ENCODE peak calls at places on chromosomes 5 and 9, in seven cellular contexts. I is breast epithelium, L is prostate gland, K is stomach, D is suprapubic skin, H is GM23338, E is sigmoid colon. Y is an unnamed sample.

GRCh38 chr9:95316794-95317118 is 753 bp downstream of the FANCC start:
- DNase-seq in D (peak; percentile 87), I (peak; percentile 32), K (peak; percentile 66), E (peak; percentile 86), L (peak; percentile 41), H (peak; percentile 95), Y (peak; percentile 88)

GRCh38 chr5:154690488-154690887 is 64.7 kb upstream of the LARP1 start:
- DNase-seq in I (no peak), K (no peak), D (no peak), E (no peak), L (no peak), H (peak; percentile 48), Y (no peak)

GRCh38 chr9:127751269-127752054 is 16.4 kb upstream of the TOR2A start:
- DNase-seq in L (no peak), K (no peak), D (no peak), H (peak; percentile 72), E (no peak), I (no peak), Y (no peak)

GRCh38 chr5:151601376-151601775 is 10.2 kb upstream of the FAT2 start:
- DNase-seq in I (no peak), K (no peak), E (no peak), H (no peak), L (no peak), D (no peak), Y (no peak)

GRCh38 chr9:5900622-5901021 is 9.9 kb downstream of the MLANA start:
- DNase-seq in D (no peak), L (no peak), I (no peak), K (no peak), E (no peak), H (no peak), Y (no peak)

GRCh38 chr9:22363421-22363887 is 83.2 kb upstream of the DMRTA1 start:
- DNase-seq in D (no peak), L (no peak), E (no peak), I (no peak), H (no peak), K (no peak), Y (peak; percentile 63)

GRCh38 chr9:134888603-134889195 is 8.1 kb downstream of the FCN2 start:
- DNase-seq in L (no peak), D (no peak), I (no peak), K (peak; percentile 19), E (no peak), H (no peak), Y (no peak)

GRCh38 chr5:159463590-159464321 is 133.5 kb upstream of the IL12B start:
- DNase-seq in L (no peak), H (no peak), D (no peak), K (no peak), I (no peak), E (no peak), Y (no peak)

GRCh38 chr5:138580001-138580400 is 4.8 kb upstream of the HSPA9 start:
- DNase-seq in L (no peak), H (no peak), I (no peak), D (no peak), K (no peak), E (no peak), Y (no peak)

GRCh38 chr5:140178082-140178410 is 3.1 kb downstream of the CYSTM1 start:
- DNase-seq in K (peak; percentile 56), D (no peak), H (no peak), I (no peak), E (no peak), L (no peak), Y (no peak)

GRCh38 chr5:96297290-96297689 is 135.8 kb downstream of the PCSK1 start:
- DNase-seq in H (no peak), K (no peak), E (peak; percentile 64), D (no peak), I (no peak), L (no peak), Y (no peak)

GRCh38 chr5:98424681-98425454 is 348.6 kb upstream of the RGMB start:
- DNase-seq in E (no peak), L (no peak), H (no peak), D (no peak), K (no peak), I (no peak), Y (no peak)

DNA sequence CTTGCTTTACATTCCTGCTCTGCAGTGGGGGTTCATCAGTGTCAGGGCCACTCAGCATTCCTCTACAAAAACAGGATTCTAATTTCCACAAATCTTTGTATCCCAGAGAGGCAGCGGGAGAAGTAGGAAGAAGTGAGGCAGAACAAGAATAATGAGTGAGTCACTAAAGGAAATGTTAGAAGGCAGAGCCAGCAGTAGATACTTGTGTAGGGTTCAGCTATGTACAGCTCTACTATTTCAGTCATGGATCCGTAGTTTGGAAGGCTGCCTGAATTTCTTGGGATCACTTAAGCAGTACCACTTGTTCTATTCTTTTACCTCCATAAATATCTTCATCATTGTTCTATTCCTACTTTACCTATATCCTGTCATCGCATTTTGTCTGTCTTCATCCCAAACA is 246.3 kb upstream of the TLE4 start:
- DNase-seq in I (no peak), L (no peak), H (no peak), D (no peak), E (no peak), K (no peak), Y (no peak)
- TF ChIP-seq POLR2AphosphoS5 in I (no peak), L (no peak), H (no peak), D (no peak), E (no peak), K (no peak), Y (no peak)

DNA sequence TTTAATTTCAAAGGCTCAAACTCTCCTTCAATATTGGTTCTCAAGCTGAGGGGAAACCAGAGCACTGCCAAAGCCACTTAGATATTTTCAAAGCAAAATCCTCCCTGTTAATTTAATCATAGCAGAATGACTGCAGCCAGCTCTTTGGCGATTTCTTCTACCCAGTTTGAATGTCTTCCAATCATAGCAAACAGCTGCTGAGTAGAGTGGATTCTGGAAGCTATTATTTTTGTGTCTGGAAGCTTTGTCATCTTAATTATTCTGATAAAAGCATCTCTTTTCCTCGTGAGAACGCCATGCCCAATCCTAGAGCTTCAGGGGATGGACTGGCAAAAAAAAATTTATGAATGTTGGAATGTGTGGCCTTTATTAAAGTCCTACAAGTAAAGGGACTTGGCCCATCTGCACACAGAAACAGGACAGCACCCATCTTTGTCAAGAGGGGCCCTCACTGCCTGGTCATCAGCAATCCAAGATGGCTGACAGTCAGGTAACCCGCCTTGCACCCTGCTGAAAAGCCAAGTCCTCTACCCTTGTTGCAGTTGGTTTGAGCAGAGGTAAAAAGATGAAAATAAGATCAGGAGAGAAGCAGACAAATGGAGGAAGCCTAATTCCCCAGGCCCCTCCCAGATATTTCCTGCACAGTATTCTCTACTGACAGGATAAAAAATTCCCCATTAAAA is 125.1 kb downstream of the SUSD1 start:
- DNase-seq in D (no peak), K (no peak), E (no peak), H (no peak), L (no peak), I (no peak), Y (no peak)
- H3K4me3 ChIP-seq in D (no peak overlapping the region), K (no peak overlapping the region), E (no peak overlapping the region), H (no peak overlapping the region), L (no peak overlapping the region), I (no peak overlapping the region), Y (no peak overlapping the region)

GRCh38 chr5:104111622-104112021 is 549.0 kb upstream of the NUDT12 start:
- DNase-seq in L (no peak), I (no peak), D (no peak), H (no peak), E (no peak), K (no peak), Y (no peak)
- TF ChIP-seq POLR2AphosphoS5 in L (no peak), I (no peak), D (no peak), H (no peak), E (no peak), K (no peak), Y (no peak)

DNA sequence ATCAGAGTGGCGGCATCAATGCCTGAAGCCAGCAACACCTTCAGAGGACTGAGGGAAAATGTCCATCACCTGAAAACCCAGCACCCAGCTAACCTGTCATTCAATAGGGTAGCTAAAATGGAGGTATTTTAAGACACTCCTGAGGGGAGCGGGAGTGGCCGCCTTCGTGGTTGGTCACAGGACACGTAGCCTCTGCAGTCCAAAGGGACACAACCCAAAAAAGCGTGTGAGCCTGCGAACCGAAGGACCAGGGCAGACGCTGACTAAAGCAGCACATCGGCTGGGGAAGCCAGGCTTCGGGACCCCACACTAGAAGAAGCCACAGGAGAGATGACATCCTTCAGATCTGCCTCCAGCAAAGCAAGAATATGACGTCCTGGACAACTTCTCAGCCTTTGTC is 70.6 kb downstream of the GOLPH3 start:
- DNase-seq in L (no peak), K (no peak), H (no peak), I (no peak), D (no peak), E (no peak), Y (no peak)
- H3K4me3 ChIP-seq in L (no peak overlapping the region), K (no peak overlapping the region), H (no peak overlapping the region), I (no peak overlapping the region), D (no peak overlapping the region), E (no peak overlapping the region), Y (no peak overlapping the region)

DNA sequence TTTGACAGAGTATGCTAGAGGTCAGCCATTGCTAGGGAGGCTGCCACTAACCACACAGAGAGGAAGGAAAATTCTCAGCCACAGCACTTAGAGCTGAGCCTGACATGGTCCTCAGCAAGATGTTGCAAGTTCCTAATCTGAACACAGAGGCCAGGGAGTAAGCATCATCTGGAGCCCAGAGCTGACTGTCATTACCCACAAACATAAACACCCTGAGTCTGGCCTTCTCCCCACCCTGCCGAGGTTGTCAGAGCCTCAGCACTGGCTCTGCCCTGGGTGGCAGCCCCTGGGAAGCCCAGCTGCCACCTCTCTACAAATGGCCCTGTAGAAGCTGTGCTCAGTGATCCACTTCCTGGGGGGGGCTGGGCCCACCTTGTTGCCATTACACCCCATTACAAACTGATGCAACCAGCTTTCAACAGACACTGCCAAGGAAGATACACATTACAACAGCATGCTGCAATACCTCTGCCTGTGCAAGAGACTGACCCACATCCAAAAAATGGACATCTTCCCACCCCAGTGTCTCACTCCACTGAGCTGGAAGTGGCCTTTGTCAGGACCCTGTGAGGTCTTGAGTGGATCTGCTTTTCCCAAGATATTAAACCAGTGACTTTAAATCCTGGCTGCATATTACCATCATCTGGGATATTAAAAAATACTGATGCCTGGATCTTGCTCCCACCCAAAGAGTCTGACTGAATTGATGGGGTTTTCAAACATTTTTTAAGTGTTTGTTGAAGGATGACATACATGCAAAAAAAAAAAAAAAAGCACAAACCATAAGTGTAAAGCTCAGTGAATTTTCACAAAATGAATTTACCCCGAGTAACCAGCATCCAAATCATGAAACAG is 33.0 kb downstream of the IRF1 start:
- DNase-seq in H (no peak), L (no peak), I (no peak), E (peak; percentile 81), K (peak; percentile 35), D (peak; percentile 80), Y (peak; percentile 90)
- TF ChIP-seq POLR2AphosphoS5 in H (no peak), L (no peak), I (no peak), E (peak; percentile 28), K (no peak), D (peak; percentile 75), Y (no peak)

GRCh38 chr5:93874080-93874479 is 132.7 kb upstream of the POU5F2 start:
- DNase-seq in L (no peak), E (no peak), H (peak; percentile 14), I (no peak), D (no peak), K (no peak), Y (no peak)

GRCh38 chr5:93873211-93873736 is 131.9 kb upstream of the POU5F2 start:
- DNase-seq in I (no peak), E (no peak), K (no peak), D (no peak), H (no peak), L (no peak), Y (no peak)

GRCh38 chr5:93874491-93874890 is 133.1 kb upstream of the POU5F2 start:
- DNase-seq in H (no peak), K (no peak), L (no peak), D (no peak), I (no peak), E (no peak), Y (no peak)

GRCh38 chr5:93870649-93871048 is 129.2 kb upstream of the POU5F2 start:
- DNase-seq in I (no peak), L (no peak), E (no peak), K (no peak), H (no peak), D (no peak), Y (no peak)

GRCh38 chr5:93868851-93869250 is 127.5 kb upstream of the POU5F2 start:
- DNase-seq in D (no peak), H (no peak), I (no peak), L (no peak), K (no peak), E (no peak), Y (no peak)
- H3K4me3 ChIP-seq in D (no peak overlapping the region), H (no peak overlapping the region), I (no peak overlapping the region), L (no peak overlapping the region), K (no peak overlapping the region), E (no peak overlapping the region), Y (no peak overlapping the region)